ENCODE peak calls at places on chromosomes 1 and 21, in eight cellular contexts. P is naive thymus-derived CD8-positive, alpha-beta T cell; T is hepatic stellate cell; A is tibial artery; O is stimulated activated CD8-positive, alpha-beta memory T cell treated with anti-CD3 and anti-CD28 coated beads, Interleukin-15, amount 100 ng/mL, for 1 hour; F is HT-29; S is WTC11; U is thoracic aorta. R is an unnamed sample.
A peak's percentile ranks its signal among the peaks of the same experiment; 100 is the strongest.

GRCh38 chr1:182335771-182336170 is 55.8 kb downstream of the GLUL start:
- DNase-seq in P (no peak), T (no peak), A (no peak), O (no peak), F (no peak), S (no peak), U (no peak), R (no peak)

GRCh38 chr1:105138445-105138821 is 1388.7 kb downstream of the AMY1C start:
- DNase-seq in P (no peak), T (no peak), A (no peak), O (no peak), F (peak; percentile 28), S (no peak), U (no peak), R (no peak)

GRCh38 chr1:25543425-25544242 is at the start of gene LDLRAP1:
- DNase-seq in P (peak; percentile 53), T (peak; percentile 85), A (peak; percentile 62), O (peak; percentile 15), F (peak; percentile 76), S (peak; percentile 78), U (no peak), R (peak; percentile 90)

GRCh38 chr1:56627636-56628039 is 17.5 kb upstream of the PRKAA2 start:
- DNase-seq in P (no peak), T (no peak), A (no peak), O (no peak), F (no peak), S (no peak), U (no peak), R (no peak)

GRCh38 chr1:211515090-211516023 is 23.4 kb upstream of the RD3 start:
- DNase-seq in P (peak; percentile 82), T (peak; percentile 74), A (peak; percentile 54), O (peak; percentile 42), F (peak; percentile 95), S (peak; percentile 78), U (no peak), R (peak; percentile 85)

GRCh38 chr1:53535846-53536245 is 76.6 kb downstream of the DMRTB1 start:
- DNase-seq in P (no peak), T (no peak), A (no peak), O (no peak), F (no peak), S (no peak), U (no peak), R (peak; percentile 37)

GRCh38 chr1:229068266-229069043 is 202.5 kb upstream of the RAB4A start:
- DNase-seq in P (no peak), T (no peak), A (peak; percentile 58), O (no peak), F (no peak), S (no peak), U (no peak), R (no peak)

GRCh38 chr1:70993841-70994240 is 53.8 kb downstream of the PTGER3 start:
- DNase-seq in P (no peak), T (no peak), A (no peak), O (no peak), F (no peak), S (no peak), U (no peak), R (no peak)

GRCh38 chr1:91450260-91450659 is 45.6 kb upstream of the HFM1 start:
- DNase-seq in P (no peak), T (no peak), A (no peak), O (no peak), F (no peak), S (no peak), U (no peak), R (peak; percentile 88)

GRCh38 chr1:5993553-5994510 is 1.6 kb upstream of the NPHP4 start:
- DNase-seq in P (no peak), T (no peak), A (no peak), O (no peak), F (no peak), S (no peak), U (no peak), R (no peak)

GRCh38 chr1:243842978-243843490 is 7.0 kb downstream of the AKT3 start:
- DNase-seq in P (no peak), T (peak; percentile 15), A (no peak), O (no peak), F (no peak), S (no peak), U (no peak), R (peak; percentile 83)

GRCh38 chr1:246641394-246641793 is 75.1 kb downstream of the CNST start:
- DNase-seq in P (no peak), T (no peak), A (no peak), O (no peak), F (no peak), S (no peak), U (no peak), R (no peak)

GRCh38 chr1:26084091-26084561 is 16.7 kb upstream of the TRIM63 start:
- DNase-seq in P (no peak), T (no peak), A (no peak), O (no peak), F (no peak), S (no peak), U (no peak), R (no peak)

GRCh38 chr21:33262921-33263320 is 3.2 kb upstream of the IL10RB start:
- DNase-seq in P (no peak), T (no peak), A (no peak), O (no peak), F (no peak), S (no peak), U (no peak), R (no peak)

GRCh38 chr1:17098440-17099317 is 20.6 kb downstream of the PADI2 start:
- DNase-seq in P (no peak), T (no peak), A (no peak), O (no peak), F (no peak), S (no peak), U (no peak), R (no peak)

GRCh38 chr1:100713636-100714035 is 5.9 kb upstream of the VCAM1 start:
- DNase-seq in P (no peak), T (no peak), A (no peak), O (no peak), F (peak; percentile 52), S (no peak), U (no peak), R (peak; percentile 6)

GRCh38 chr1:203306089-203306969 is 1.0 kb downstream of the BTG2 start:
- DNase-seq in P (peak; percentile 50), T (peak; percentile 76), A (peak; percentile 96), O (no peak), F (peak; percentile 84), S (no peak), U (peak; percentile 80), R (peak; percentile 94)

GRCh38 chr21:45356653-45357435 is 48.1 kb upstream of the COL18A1 start:
- DNase-seq in P (no peak), T (no peak), A (no peak), O (no peak), F (no peak), S (no peak), U (no peak), R (no peak)

GRCh38 chr1:2050482-2050792 is 226 bp downstream of the PRKCZ start:
- DNase-seq in P (no peak), T (no peak), A (no peak), O (no peak), F (peak; percentile 28), S (peak; percentile 43), U (no peak), R (no peak)

GRCh38 chr1:228398741-228399461 is 7.7 kb downstream of the TRIM11 start:
- DNase-seq in P (no peak), T (no peak), A (no peak), O (no peak), F (no peak), S (no peak), U (no peak), R (no peak)

GRCh38 chr1:29579821-29580425 is 343.6 kb downstream of the PTPRU start:
- DNase-seq in P (no peak), T (no peak), A (no peak), O (no peak), F (no peak), S (no peak), U (no peak), R (peak; percentile 71)

GRCh38 chr21:41171210-41171609 is 3.2 kb downstream of the BACE2 start:
- DNase-seq in P (no peak), T (no peak), A (peak; percentile 53), O (no peak), F (peak; percentile 62), S (no peak), U (no peak), R (no peak)

GRCh38 chr1:204447736-204448135 is 36.1 kb upstream of the PPP1R15B start:
- DNase-seq in P (no peak), T (no peak), A (no peak), O (no peak), F (no peak), S (no peak), U (no peak), R (no peak)

GRCh38 chr21:37374026-37374425 is 7.5 kb downstream of the DYRK1A start:
- DNase-seq in P (no peak), T (no peak), A (no peak), O (no peak), F (no peak), S (no peak), U (no peak), R (no peak)

GRCh38 chr1:56374026-56374974 is 205.1 kb downstream of the PLPP3 start:
- DNase-seq in P (no peak), T (no peak), A (no peak), O (no peak), F (no peak), S (no peak), U (no peak), R (no peak)

GRCh38 chr1:196105901-196106300 is 502.3 kb downstream of the KCNT2 start:
- DNase-seq in P (no peak), T (no peak), A (no peak), O (no peak), F (no peak), S (no peak), U (no peak), R (peak; percentile 32)

GRCh38 chr1:82091729-82092128 is 291.0 kb downstream of the ADGRL2 start:
- DNase-seq in P (no peak), T (no peak), A (no peak), O (no peak), F (no peak), S (no peak), U (no peak), R (peak; percentile 58)

GRCh38 chr21:42672699-42673458 is 19.5 kb downstream of the PDE9A start:
- DNase-seq in P (no peak), T (no peak), A (no peak), O (no peak), F (peak; percentile 59), S (no peak), U (no peak), R (peak; percentile 85)

GRCh38 chr1:219189021-219189824 is 15.5 kb downstream of the LYPLAL1 start:
- DNase-seq in P (no peak), T (no peak), A (no peak), O (no peak), F (peak; percentile 25), S (no peak), U (no peak), R (peak; percentile 77)

GRCh38 chr1:221741364-221741970 is 422 bp downstream of the DUSP10 start:
- DNase-seq in P (peak; percentile 23), T (peak; percentile 48), A (peak; percentile 36), O (peak; percentile 4), F (no peak), S (peak; percentile 17), U (no peak), R (peak; percentile 70)

GRCh38 chr1:104699433-104699832 is 949.7 kb downstream of the AMY1C start:
- DNase-seq in P (no peak), T (no peak), A (no peak), O (no peak), F (no peak), S (no peak), U (no peak), R (no peak)

GRCh38 chr1:200305806-200306205 is 104.0 kb downstream of the ZNF281 start:
- DNase-seq in P (no peak), T (no peak), A (no peak), O (no peak), F (no peak), S (no peak), U (no peak), R (no peak)

GRCh38 chr1:191993549-191993948 is 164.7 kb upstream of the RGS18 start:
- DNase-seq in P (no peak), T (no peak), A (no peak), O (no peak), F (peak; percentile 45), S (no peak), U (no peak), R (peak; percentile 55)

GRCh38 chr1:88736633-88737248 is 52.7 kb downstream of the PKN2 start:
- DNase-seq in P (no peak), T (peak; percentile 36), A (no peak), O (no peak), F (peak; percentile 58), S (peak; percentile 61), U (no peak), R (peak; percentile 34)